ENCODE peak calls at places on chromosomes 13 and 19, in ten cellular contexts. T, V, B, N, W, X, G, R, P and C are unnamed samples.

GRCh38 chr19:30145467-30145866 is 203.4 kb downstream of the URI1 start:
- DNase-seq in T (no peak), V (no peak), B (no peak), N (no peak), W (no peak), X (no peak), G (no peak), R (no peak), P (no peak), C (no peak)

GRCh38 chr13:32881792-32882175 is 134.4 kb upstream of the KL start:
- DNase-seq in T (no peak), V (no peak), B (no peak), N (no peak), W (no peak), X (no peak), G (no peak), R (no peak), P (no peak), C (no peak)

GRCh38 chr19:16325161-16325527 is 518 bp downstream of the KLF2 start:
- DNase-seq in T (no peak), V (no peak), B (no peak), N (peak; percentile 74), W (peak; percentile 67), X (peak; percentile 82), G (peak; percentile 59), R (no peak), P (no peak), C (no peak)

GRCh38 chr13:111875922-111876321 is 191.0 kb upstream of the SOX1 start:
- DNase-seq in T (no peak), V (no peak), B (no peak), N (no peak), W (no peak), X (no peak), G (no peak), R (no peak), P (no peak), C (no peak)

GRCh38 chr13:111630411-111630810 is 310.0 kb downstream of the TEX29 start:
- DNase-seq in T (no peak), V (no peak), B (no peak), N (no peak), W (no peak), X (no peak), G (no peak), R (no peak), P (no peak), C (no peak)

GRCh38 chr13:89969996-89970709 is 1377.3 kb upstream of the MIR17HG start:
- DNase-seq in T (no peak), V (peak; percentile 71), B (peak; percentile 0), N (no peak), W (no peak), X (no peak), G (no peak), R (no peak), P (no peak), C (no peak)

GRCh38 chr13:98299954-98300350 is 122.9 kb upstream of the RNF113B start:
- DNase-seq in T (no peak), V (no peak), B (no peak), N (no peak), W (no peak), X (no peak), G (no peak), R (peak; percentile 61), P (no peak), C (no peak)

GRCh38 chr13:79659161-79659560 is 178.2 kb downstream of the NDFIP2 start:
- DNase-seq in T (no peak), V (peak; percentile 51), B (peak; percentile 77), N (no peak), W (peak; percentile 43), X (no peak), G (peak; percentile 47), R (peak; percentile 76), P (peak; percentile 12), C (no peak)

GRCh38 chr19:46953955-46954501 is 65.6 kb upstream of the NPAS1 start:
- DNase-seq in T (no peak), V (no peak), B (no peak), N (no peak), W (no peak), X (no peak), G (no peak), R (no peak), P (no peak), C (no peak)

GRCh38 chr19:46955813-46956371 is 63.7 kb upstream of the NPAS1 start:
- DNase-seq in T (no peak), V (no peak), B (no peak), N (no peak), W (no peak), X (no peak), G (no peak), R (no peak), P (no peak), C (no peak)

GRCh38 chr19:46954502-46955004 is 65.1 kb upstream of the NPAS1 start:
- DNase-seq in T (no peak), V (no peak), B (no peak), N (no peak), W (no peak), X (no peak), G (no peak), R (no peak), P (no peak), C (no peak)

GRCh38 chr19:46952874-46953273 is 66.8 kb upstream of the NPAS1 start:
- DNase-seq in T (no peak), V (no peak), B (no peak), N (no peak), W (no peak), X (no peak), G (no peak), R (no peak), P (no peak), C (no peak)

DNA sequence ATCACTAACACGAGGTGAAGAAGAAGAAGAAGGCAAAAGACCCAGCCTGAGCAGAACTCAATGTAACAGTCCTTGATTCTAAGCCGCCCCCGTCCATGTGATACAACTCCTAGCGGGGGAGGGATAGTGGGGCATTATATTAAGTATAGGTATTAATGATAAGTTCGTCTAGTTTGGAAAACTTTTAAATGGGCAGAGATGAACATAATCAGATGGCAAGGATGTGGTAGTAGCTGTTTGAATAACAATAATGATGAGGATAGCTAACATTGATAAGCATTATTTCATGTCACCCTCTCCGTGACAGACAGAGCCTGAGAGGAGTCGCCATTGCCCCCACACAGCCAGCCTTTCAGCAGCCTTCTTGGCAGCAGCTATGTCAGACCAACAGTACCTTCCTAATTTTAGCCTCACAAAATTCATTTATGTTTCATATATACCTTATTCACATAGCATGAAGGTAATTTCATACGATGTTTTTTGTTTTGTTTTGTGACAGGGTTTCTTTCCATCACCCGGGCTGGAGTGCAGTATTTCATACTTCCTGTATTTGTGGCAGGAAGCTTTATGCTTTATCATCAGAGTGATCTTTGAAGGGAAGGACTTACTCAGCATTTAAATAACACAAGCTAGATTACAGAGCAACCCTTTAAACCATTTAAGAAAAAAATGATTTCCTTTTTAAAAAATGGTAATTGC is 64.4 kb upstream of the NPAS1 start:
- DNase-seq in T (no peak), V (peak; percentile 66), B (no peak), N (peak; percentile 52), W (no peak), X (no peak), G (no peak), R (no peak), P (no peak), C (no peak)
- H3K4me3 ChIP-seq in T (no peak overlapping the region), V (peak overlapping the region; percentile 18), B (no peak overlapping the region), N (peak overlapping the region; percentile 52), W (no peak overlapping the region), X (no peak overlapping the region), G (no peak overlapping the region), R (no peak overlapping the region), P (no peak overlapping the region), C (no peak overlapping the region)

GRCh38 chr19:32686847-32687450 is 4.7 kb upstream of the NUDT19 start:
- DNase-seq in T (no peak), V (no peak), B (no peak), N (no peak), W (no peak), X (no peak), G (no peak), R (no peak), P (no peak), C (no peak)

GRCh38 chr19:32691952-32692726 is 518 bp downstream of the NUDT19 start:
- DNase-seq in T (no peak), V (peak; percentile 82), B (peak; percentile 43), N (peak; percentile 68), W (peak; percentile 67), X (peak; percentile 76), G (peak; percentile 71), R (peak; percentile 72), P (peak; percentile 70), C (peak; percentile 88)

GRCh38 chr19:32691291-32691951 is at the start of gene NUDT19:
- DNase-seq in T (peak; percentile 41), V (peak; percentile 77), B (no peak), N (peak; percentile 85), W (peak; percentile 89), X (peak; percentile 88), G (peak; percentile 90), R (peak; percentile 78), P (peak; percentile 87), C (peak; percentile 96)

GRCh38 chr19:32687681-32688080 is 3.9 kb upstream of the NUDT19 start:
- DNase-seq in T (no peak), V (no peak), B (no peak), N (no peak), W (no peak), X (no peak), G (no peak), R (no peak), P (no peak), C (no peak)

DNA sequence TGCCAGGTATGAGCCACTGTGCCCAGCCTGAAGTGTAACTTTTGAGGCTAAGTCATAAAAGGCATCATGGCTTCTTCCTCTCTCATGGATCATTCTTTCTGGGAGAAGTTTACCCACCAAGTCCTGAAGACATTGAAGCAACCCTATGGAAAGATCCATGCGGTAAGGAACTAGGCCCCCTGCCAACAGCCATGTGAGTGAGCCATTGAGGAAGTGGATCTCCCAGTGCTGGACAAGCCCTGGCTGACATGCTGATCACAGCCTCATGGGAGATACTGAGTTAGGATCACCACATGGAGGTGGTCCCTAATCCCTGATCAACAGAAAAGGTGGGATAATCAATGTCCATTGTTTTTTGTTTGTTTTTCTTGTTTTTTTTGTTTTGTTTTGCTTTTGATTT is 3.3 kb upstream of the NUDT19 start:
- DNase-seq in T (no peak), V (no peak), B (no peak), N (no peak), W (no peak), X (no peak), G (peak; percentile 29), R (no peak), P (no peak), C (no peak)
- H3K4me3 ChIP-seq in T (no peak overlapping the region), V (no peak overlapping the region), B (no peak overlapping the region), N (no peak overlapping the region), W (no peak overlapping the region), X (no peak overlapping the region), G (no peak overlapping the region), R (no peak overlapping the region), P (no peak overlapping the region), C (no peak overlapping the region)

GRCh38 chr13:101916108-101916757 is 463.8 kb downstream of the ITGBL1 start:
- DNase-seq in T (no peak), V (peak; percentile 56), B (no peak), N (no peak), W (peak; percentile 40), X (no peak), G (peak; percentile 38), R (peak; percentile 19), P (peak; percentile 21), C (peak; percentile 73)

GRCh38 chr13:101915755-101916107 is 463.3 kb downstream of the ITGBL1 start:
- DNase-seq in T (no peak), V (no peak), B (no peak), N (no peak), W (no peak), X (no peak), G (no peak), R (no peak), P (no peak), C (no peak)

GRCh38 chr13:101917475-101917810 is 465.0 kb downstream of the ITGBL1 start:
- DNase-seq in T (no peak), V (no peak), B (no peak), N (no peak), W (no peak), X (no peak), G (no peak), R (no peak), P (no peak), C (no peak)

GRCh38 chr13:101917833-101918755 is 465.6 kb downstream of the ITGBL1 start:
- DNase-seq in T (no peak), V (no peak), B (no peak), N (no peak), W (no peak), X (no peak), G (no peak), R (no peak), P (no peak), C (no peak)

DNA sequence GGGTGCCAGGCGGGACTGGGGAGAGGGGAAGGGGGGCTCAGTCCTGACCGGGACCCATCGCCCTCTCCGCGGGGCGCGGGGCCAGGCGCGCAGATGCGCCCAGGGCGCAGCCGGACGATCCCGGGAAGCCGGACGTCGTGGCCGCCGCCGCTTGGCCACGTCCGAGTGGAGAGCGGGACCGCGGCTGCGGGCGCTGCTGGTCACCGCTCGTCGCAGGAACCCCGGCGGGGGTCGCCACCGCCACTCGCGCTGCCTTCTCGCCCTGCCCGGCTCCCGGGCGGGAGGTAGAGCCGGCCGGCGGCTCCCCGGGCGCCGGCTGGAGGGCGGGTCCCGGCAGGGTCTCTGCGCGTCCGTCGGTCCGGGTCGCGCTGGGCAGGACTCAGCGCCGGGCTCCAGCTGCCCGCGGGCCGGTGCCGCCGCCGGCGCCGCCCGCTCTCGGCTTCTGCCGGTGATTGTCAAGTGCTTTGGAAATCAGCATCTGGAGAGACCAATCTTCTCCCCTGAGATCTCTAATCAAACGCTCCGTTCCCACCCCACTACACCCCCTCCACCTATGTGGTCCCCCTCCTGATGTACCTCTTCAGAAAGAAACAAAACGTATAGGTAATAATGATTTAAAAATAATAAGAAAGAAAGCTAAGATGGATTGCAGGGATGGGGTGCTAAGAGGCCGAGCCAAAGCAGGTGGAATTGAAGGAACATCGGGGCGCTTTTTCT is 464.4 kb downstream of the ITGBL1 start:
- DNase-seq in T (no peak), V (no peak), B (no peak), N (no peak), W (no peak), X (no peak), G (no peak), R (no peak), P (no peak), C (no peak)
- H3K4me3 ChIP-seq in T (no peak overlapping the region), V (peak overlapping the region; percentile 31), B (peak overlapping the region; percentile 26), N (no peak overlapping the region), W (peak overlapping the region; percentile 42), X (peak overlapping the region; percentile 12), G (peak overlapping the region; percentile 67), R (no peak overlapping the region), P (no peak overlapping the region), C (no peak overlapping the region)

GRCh38 chr19:17341386-17341785 is 4.0 kb downstream of the GTPBP3 start:
- DNase-seq in T (no peak), V (no peak), B (no peak), N (no peak), W (no peak), X (no peak), G (no peak), R (no peak), P (no peak), C (no peak)

GRCh38 chr19:17340302-17340870 is 3.0 kb downstream of the GTPBP3 start:
- DNase-seq in T (no peak), V (no peak), B (no peak), N (no peak), W (no peak), X (no peak), G (no peak), R (no peak), P (no peak), C (no peak)

GRCh38 chr19:17341845-17342244 is 4.5 kb downstream of the GTPBP3 start:
- DNase-seq in T (no peak), V (no peak), B (no peak), N (no peak), W (no peak), X (no peak), G (no peak), R (no peak), P (no peak), C (no peak)

GRCh38 chr19:17339088-17339741 is 1.9 kb downstream of the GTPBP3 start:
- DNase-seq in T (no peak), V (no peak), B (no peak), N (no peak), W (no peak), X (no peak), G (no peak), R (no peak), P (no peak), C (no peak)

DNA sequence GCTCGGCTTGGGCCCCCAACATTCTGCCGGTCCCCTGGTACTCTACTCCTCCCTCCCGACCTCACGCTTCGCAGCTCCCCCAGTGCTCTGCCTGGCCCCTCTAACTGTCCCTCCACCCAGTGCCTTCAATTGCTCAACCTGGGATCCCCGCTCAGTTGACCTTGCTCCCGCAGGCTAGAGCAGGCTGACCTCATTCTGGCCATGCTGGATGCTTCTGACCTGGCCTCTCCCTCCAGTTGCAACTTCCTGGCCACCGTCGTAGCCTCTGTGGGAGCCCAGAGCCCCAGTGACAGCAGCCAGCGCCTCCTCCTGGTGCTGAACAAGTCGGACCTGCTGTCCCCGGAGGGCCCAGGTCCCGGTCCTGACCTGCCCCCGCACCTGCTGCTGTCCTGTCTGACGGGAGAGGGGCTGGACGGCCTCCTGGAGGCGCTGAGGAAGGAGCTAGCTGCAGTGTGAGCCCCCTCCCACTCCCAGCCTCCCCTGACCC is 3.6 kb downstream of the GTPBP3 start:
- DNase-seq in T (no peak), V (no peak), B (no peak), N (no peak), W (no peak), X (no peak), G (no peak), R (no peak), P (no peak), C (no peak)
- H3K4me3 ChIP-seq in T (no peak overlapping the region), V (no peak overlapping the region), B (no peak overlapping the region), N (no peak overlapping the region), W (no peak overlapping the region), X (no peak overlapping the region), G (no peak overlapping the region), R (no peak overlapping the region), P (no peak overlapping the region), C (no peak overlapping the region)